ENCODE peak calls at places on chromosomes 11 and 22, in nine cellular contexts. One of them, this sample, is unnamed.
A peak's percentile ranks its signal among the peaks of the same experiment; 100 is the strongest.

GRCh38 chr22:22872722-22873708 is 14.6 kb upstream of the IGLL5 start:
- DNase-seq in OCI-M1: no peak
- DNase-seq in AML-193: no peak
- DNase-seq in type B pancreatic cell: peak; percentile 25
- DNase-seq in activated T-cell treated with anti-CD3 and anti-CD28 coated beads for 1 hour: no peak
- DNase-seq in NCI-H460: no peak
- DNase-seq in heart right ventricle: no peak
- DNase-seq in anterior cingulate cortex: no peak
- DNase-seq in NCI-H345: no peak
- DNase-seq in this sample: no peak

GRCh38 chr11:72637198-72637597 is 37.0 kb downstream of the PDE2A start:
- DNase-seq in heart right ventricle: no peak
- DNase-seq in type B pancreatic cell: no peak
- DNase-seq in anterior cingulate cortex: no peak
- DNase-seq in AML-193: no peak
- DNase-seq in activated T-cell treated with anti-CD3 and anti-CD28 coated beads for 1 hour: no peak
- DNase-seq in NCI-H460: no peak
- DNase-seq in OCI-M1: no peak
- DNase-seq in NCI-H345: no peak
- DNase-seq in this sample: peak; percentile 12

GRCh38 chr22:23767673-23768548 is at the start of gene CHCHD10:
- DNase-seq in type B pancreatic cell: peak; percentile 89
- DNase-seq in heart right ventricle: peak; percentile 89
- DNase-seq in anterior cingulate cortex: peak; percentile 61
- DNase-seq in NCI-H345: peak; percentile 89
- DNase-seq in activated T-cell treated with anti-CD3 and anti-CD28 coated beads for 1 hour: peak; percentile 70
- DNase-seq in AML-193: peak; percentile 64
- DNase-seq in NCI-H460: no peak
- DNase-seq in OCI-M1: peak; percentile 96
- DNase-seq in this sample: peak; percentile 60

GRCh38 chr22:22375586-22376351 is 131.2 kb downstream of the VPREB1 start:
- DNase-seq in NCI-H345: no peak
- DNase-seq in anterior cingulate cortex: no peak
- DNase-seq in AML-193: no peak
- DNase-seq in type B pancreatic cell: no peak
- DNase-seq in OCI-M1: no peak
- DNase-seq in activated T-cell treated with anti-CD3 and anti-CD28 coated beads for 1 hour: no peak
- DNase-seq in heart right ventricle: no peak
- DNase-seq in NCI-H460: no peak
- DNase-seq in this sample: no peak

GRCh38 chr22:47839586-47840245 is 1077.3 kb downstream of the TBC1D22A start:
- DNase-seq in NCI-H460: no peak
- DNase-seq in type B pancreatic cell: no peak
- DNase-seq in NCI-H345: no peak
- DNase-seq in heart right ventricle: no peak
- DNase-seq in anterior cingulate cortex: no peak
- DNase-seq in OCI-M1: no peak
- DNase-seq in AML-193: no peak
- DNase-seq in activated T-cell treated with anti-CD3 and anti-CD28 coated beads for 1 hour: no peak
- DNase-seq in this sample: no peak

GRCh38 chr11:70494559-70495350 is 96.4 kb downstream of the CTTN start:
- DNase-seq in type B pancreatic cell: no peak
- DNase-seq in heart right ventricle: no peak
- DNase-seq in activated T-cell treated with anti-CD3 and anti-CD28 coated beads for 1 hour: no peak
- DNase-seq in NCI-H345: no peak
- DNase-seq in AML-193: no peak
- DNase-seq in NCI-H460: no peak
- DNase-seq in anterior cingulate cortex: no peak
- DNase-seq in OCI-M1: no peak
- DNase-seq in this sample: no peak

GRCh38 chr11:130301002-130301401 is 13.7 kb downstream of the ZBTB44 start:
- DNase-seq in activated T-cell treated with anti-CD3 and anti-CD28 coated beads for 1 hour: no peak
- DNase-seq in AML-193: no peak
- DNase-seq in heart right ventricle: no peak
- DNase-seq in OCI-M1: no peak
- DNase-seq in type B pancreatic cell: no peak
- DNase-seq in anterior cingulate cortex: no peak
- DNase-seq in NCI-H460: no peak
- DNase-seq in NCI-H345: no peak
- DNase-seq in this sample: no peak

GRCh38 chr11:77411238-77411637 is 62.7 kb downstream of the PAK1 start:
- DNase-seq in anterior cingulate cortex: peak; percentile 27
- DNase-seq in OCI-M1: peak; percentile 87
- DNase-seq in NCI-H345: no peak
- DNase-seq in heart right ventricle: peak; percentile 27
- DNase-seq in type B pancreatic cell: no peak
- DNase-seq in activated T-cell treated with anti-CD3 and anti-CD28 coated beads for 1 hour: peak; percentile 9
- DNase-seq in NCI-H460: no peak
- DNase-seq in AML-193: peak; percentile 46
- DNase-seq in this sample: no peak